ENCODE peak calls at places on chromosomes 1 and 21, in ten cellular contexts. One of them, this sample, is unnamed.

GRCh38 chr1:4603317-4604110 is 50.9 kb upstream of the AJAP1 start:
- DNase-seq in fibroblast of villous mesenchyme: no peak
- DNase-seq in PC-3: peak
- DNase-seq in A673: no peak
- DNase-seq in GM06990: no peak
- DNase-seq in AG10803: no peak
- DNase-seq in HepG2: no peak
- DNase-seq in cardiac muscle cell: no peak
- DNase-seq in Panc1: no peak
- DNase-seq in lower lobe of right lung: no peak
- DNase-seq in this sample: peak

GRCh38 chr1:212566522-212567479 is 41.8 kb upstream of the ATF3 start:
- DNase-seq in fibroblast of villous mesenchyme: peak
- DNase-seq in PC-3: peak
- DNase-seq in A673: peak
- DNase-seq in GM06990: peak
- DNase-seq in AG10803: peak
- DNase-seq in HepG2: peak
- DNase-seq in cardiac muscle cell: no peak
- DNase-seq in Panc1: peak
- DNase-seq in lower lobe of right lung: no peak
- DNase-seq in this sample: peak

GRCh38 chr1:163141556-163141955 is 61.2 kb downstream of the RGS5 start:
- DNase-seq in fibroblast of villous mesenchyme: no peak
- DNase-seq in PC-3: no peak
- DNase-seq in A673: no peak
- DNase-seq in GM06990: no peak
- DNase-seq in AG10803: no peak
- DNase-seq in HepG2: no peak
- DNase-seq in cardiac muscle cell: no peak
- DNase-seq in Panc1: no peak
- DNase-seq in lower lobe of right lung: no peak
- DNase-seq in this sample: no peak

GRCh38 chr1:25914074-25914995 is 8.1 kb upstream of the STMN1 start:
- DNase-seq in fibroblast of villous mesenchyme: no peak
- DNase-seq in PC-3: no peak
- DNase-seq in A673: no peak
- DNase-seq in GM06990: no peak
- DNase-seq in AG10803: peak
- DNase-seq in HepG2: no peak
- DNase-seq in cardiac muscle cell: peak
- DNase-seq in Panc1: no peak
- DNase-seq in lower lobe of right lung: no peak
- DNase-seq in this sample: no peak

GRCh38 chr21:44328242-44328895 is 10.8 kb downstream of the CFAP410 start:
- DNase-seq in fibroblast of villous mesenchyme: no peak
- DNase-seq in PC-3: no peak
- DNase-seq in A673: no peak
- DNase-seq in GM06990: no peak
- DNase-seq in AG10803: no peak
- DNase-seq in HepG2: no peak
- DNase-seq in cardiac muscle cell: no peak
- DNase-seq in Panc1: no peak
- DNase-seq in lower lobe of right lung: no peak
- DNase-seq in this sample: no peak

GRCh38 chr1:3359346-3360157 is 94.9 kb upstream of the ARHGEF16 start:
- DNase-seq in fibroblast of villous mesenchyme: no peak
- DNase-seq in PC-3: peak
- DNase-seq in A673: no peak
- DNase-seq in GM06990: no peak
- DNase-seq in AG10803: no peak
- DNase-seq in HepG2: no peak
- DNase-seq in cardiac muscle cell: no peak
- DNase-seq in Panc1: no peak
- DNase-seq in lower lobe of right lung: no peak
- DNase-seq in this sample: no peak

GRCh38 chr1:3548156-3548893 is 63.0 kb downstream of the MEGF6 start:
- DNase-seq in fibroblast of villous mesenchyme: no peak
- DNase-seq in PC-3: no peak
- DNase-seq in A673: no peak
- DNase-seq in GM06990: no peak
- DNase-seq in AG10803: peak
- DNase-seq in HepG2: no peak
- DNase-seq in cardiac muscle cell: peak
- DNase-seq in Panc1: no peak
- DNase-seq in lower lobe of right lung: no peak
- DNase-seq in this sample: no peak

GRCh38 chr1:31497601-31498000 is 78.7 kb upstream of the TINAGL1 start:
- DNase-seq in fibroblast of villous mesenchyme: no peak
- DNase-seq in PC-3: peak
- DNase-seq in A673: no peak
- DNase-seq in GM06990: no peak
- DNase-seq in AG10803: peak
- DNase-seq in HepG2: no peak
- DNase-seq in cardiac muscle cell: no peak
- DNase-seq in Panc1: no peak
- DNase-seq in lower lobe of right lung: no peak
- DNase-seq in this sample: no peak

GRCh38 chr1:197590687-197591086 is 184.6 kb downstream of the DENND1B start:
- DNase-seq in fibroblast of villous mesenchyme: no peak
- DNase-seq in PC-3: no peak
- DNase-seq in A673: no peak
- DNase-seq in GM06990: no peak
- DNase-seq in AG10803: no peak
- DNase-seq in HepG2: no peak
- DNase-seq in cardiac muscle cell: no peak
- DNase-seq in Panc1: no peak
- DNase-seq in lower lobe of right lung: no peak
- DNase-seq in this sample: no peak

GRCh38 chr1:98940680-98941079 is 64.0 kb downstream of the PLPPR5 start:
- DNase-seq in fibroblast of villous mesenchyme: peak
- DNase-seq in PC-3: peak
- DNase-seq in A673: peak
- DNase-seq in GM06990: no peak
- DNase-seq in AG10803: peak
- DNase-seq in HepG2: no peak
- DNase-seq in cardiac muscle cell: no peak
- DNase-seq in Panc1: no peak
- DNase-seq in lower lobe of right lung: no peak
- DNase-seq in this sample: no peak

GRCh38 chr1:186900539-186901237 is 71.9 kb downstream of the PLA2G4A start:
- DNase-seq in fibroblast of villous mesenchyme: peak
- DNase-seq in PC-3: no peak
- DNase-seq in A673: no peak
- DNase-seq in GM06990: no peak
- DNase-seq in AG10803: no peak
- DNase-seq in HepG2: no peak
- DNase-seq in cardiac muscle cell: no peak
- DNase-seq in Panc1: no peak
- DNase-seq in lower lobe of right lung: no peak
- DNase-seq in this sample: no peak

GRCh38 chr1:226424228-226425003 is 16.5 kb upstream of the PARP1 start:
- DNase-seq in fibroblast of villous mesenchyme: peak
- DNase-seq in PC-3: peak
- DNase-seq in A673: peak
- DNase-seq in GM06990: no peak
- DNase-seq in AG10803: peak
- DNase-seq in HepG2: no peak
- DNase-seq in cardiac muscle cell: peak
- DNase-seq in Panc1: no peak
- DNase-seq in lower lobe of right lung: no peak
- DNase-seq in this sample: no peak

GRCh38 chr1:216075339-216075738 is 347.9 kb downstream of the USH2A start:
- DNase-seq in fibroblast of villous mesenchyme: no peak
- DNase-seq in PC-3: peak
- DNase-seq in A673: no peak
- DNase-seq in GM06990: no peak
- DNase-seq in AG10803: peak
- DNase-seq in HepG2: no peak
- DNase-seq in cardiac muscle cell: no peak
- DNase-seq in Panc1: no peak
- DNase-seq in lower lobe of right lung: no peak
- DNase-seq in this sample: no peak

GRCh38 chr1:162878000-162878596 is 17.1 kb upstream of the CCDC190 start:
- DNase-seq in fibroblast of villous mesenchyme: peak
- DNase-seq in PC-3: peak
- DNase-seq in A673: peak
- DNase-seq in GM06990: no peak
- DNase-seq in AG10803: peak
- DNase-seq in HepG2: peak
- DNase-seq in cardiac muscle cell: peak
- DNase-seq in Panc1: no peak
- DNase-seq in lower lobe of right lung: no peak
- DNase-seq in this sample: no peak

GRCh38 chr21:41777934-41778815 is 11.3 kb upstream of the RIPK4 start:
- DNase-seq in fibroblast of villous mesenchyme: peak
- DNase-seq in PC-3: peak
- DNase-seq in A673: peak
- DNase-seq in GM06990: no peak
- DNase-seq in AG10803: peak
- DNase-seq in HepG2: peak
- DNase-seq in cardiac muscle cell: peak
- DNase-seq in Panc1: no peak
- DNase-seq in lower lobe of right lung: peak
- DNase-seq in this sample: no peak

GRCh38 chr1:158203693-158204457 is 23.2 kb downstream of the CD1D start:
- DNase-seq in fibroblast of villous mesenchyme: peak
- DNase-seq in PC-3: peak
- DNase-seq in A673: peak
- DNase-seq in GM06990: no peak
- DNase-seq in AG10803: peak
- DNase-seq in HepG2: peak
- DNase-seq in cardiac muscle cell: peak
- DNase-seq in Panc1: peak
- DNase-seq in lower lobe of right lung: no peak
- DNase-seq in this sample: peak

GRCh38 chr1:165841582-165842362 is 14.4 kb downstream of the UCK2 start:
- DNase-seq in fibroblast of villous mesenchyme: peak
- DNase-seq in PC-3: peak
- DNase-seq in A673: peak
- DNase-seq in GM06990: no peak
- DNase-seq in AG10803: peak
- DNase-seq in HepG2: peak
- DNase-seq in cardiac muscle cell: no peak
- DNase-seq in Panc1: no peak
- DNase-seq in lower lobe of right lung: no peak
- DNase-seq in this sample: no peak

GRCh38 chr21:41578083-41578482 is 70.1 kb upstream of the TMPRSS2 start:
- DNase-seq in fibroblast of villous mesenchyme: no peak
- DNase-seq in PC-3: no peak
- DNase-seq in A673: no peak
- DNase-seq in GM06990: no peak
- DNase-seq in AG10803: no peak
- DNase-seq in HepG2: no peak
- DNase-seq in cardiac muscle cell: no peak
- DNase-seq in Panc1: no peak
- DNase-seq in lower lobe of right lung: no peak
- DNase-seq in this sample: no peak

DNA sequence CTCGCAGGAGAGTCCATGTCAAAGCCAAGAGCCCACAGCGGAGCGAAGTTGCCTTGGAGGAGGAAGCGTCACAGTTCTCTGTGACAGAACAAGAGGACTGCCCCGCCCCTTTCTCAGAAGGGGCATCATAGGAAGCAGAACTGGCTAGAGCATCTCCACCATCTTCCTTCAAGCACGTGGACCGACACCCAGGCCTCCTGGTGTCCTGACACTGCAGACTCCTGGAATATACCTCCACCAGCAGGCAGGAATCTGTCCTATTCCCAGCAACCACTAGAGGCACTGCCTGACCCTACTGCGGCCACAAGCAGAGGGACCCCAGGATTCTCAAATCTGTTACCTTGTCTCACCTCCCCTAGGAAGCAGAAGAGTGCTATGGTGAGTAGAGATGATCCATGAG is 37.8 kb downstream of the GPA33 start:
- DNase-seq in fibroblast of villous mesenchyme: peak
- DNase-seq in PC-3: peak
- DNase-seq in A673: peak
- DNase-seq in GM06990: no peak
- DNase-seq in AG10803: no peak
- DNase-seq in HepG2: peak
- DNase-seq in cardiac muscle cell: peak
- DNase-seq in Panc1: no peak
- DNase-seq in lower lobe of right lung: no peak
- DNase-seq in this sample: no peak
- TF ChIP-seq CTCF in fibroblast of villous mesenchyme: peak
- TF ChIP-seq CTCF in PC-3: peak
- TF ChIP-seq CTCF in A673: peak
- TF ChIP-seq CTCF in GM06990: peak
- TF ChIP-seq CTCF in AG10803: peak
- TF ChIP-seq CTCF in HepG2: peak
- TF ChIP-seq CTCF in cardiac muscle cell: peak
- TF ChIP-seq CTCF in Panc1: peak
- TF ChIP-seq CTCF in lower lobe of right lung: no peak
- TF ChIP-seq CTCF in this sample: peak

GRCh38 chr1:247112479-247112781 is 8.3 kb upstream of the ZNF669 start:
- DNase-seq in fibroblast of villous mesenchyme: no peak
- DNase-seq in PC-3: peak
- DNase-seq in A673: no peak
- DNase-seq in GM06990: no peak
- DNase-seq in AG10803: no peak
- DNase-seq in HepG2: no peak
- DNase-seq in cardiac muscle cell: no peak
- DNase-seq in Panc1: no peak
- DNase-seq in lower lobe of right lung: no peak
- DNase-seq in this sample: no peak
- H3K4me3 ChIP-seq in fibroblast of villous mesenchyme: peak
- H3K4me3 ChIP-seq in PC-3: peak
- H3K4me3 ChIP-seq in A673: no peak
- H3K4me3 ChIP-seq in GM06990: no peak
- H3K4me3 ChIP-seq in AG10803: peak
- H3K4me3 ChIP-seq in HepG2: peak
- H3K4me3 ChIP-seq in cardiac muscle cell: peak
- H3K4me3 ChIP-seq in Panc1: peak
- H3K4me3 ChIP-seq in lower lobe of right lung: peak
- H3K4me3 ChIP-seq in this sample: peak

DNA sequence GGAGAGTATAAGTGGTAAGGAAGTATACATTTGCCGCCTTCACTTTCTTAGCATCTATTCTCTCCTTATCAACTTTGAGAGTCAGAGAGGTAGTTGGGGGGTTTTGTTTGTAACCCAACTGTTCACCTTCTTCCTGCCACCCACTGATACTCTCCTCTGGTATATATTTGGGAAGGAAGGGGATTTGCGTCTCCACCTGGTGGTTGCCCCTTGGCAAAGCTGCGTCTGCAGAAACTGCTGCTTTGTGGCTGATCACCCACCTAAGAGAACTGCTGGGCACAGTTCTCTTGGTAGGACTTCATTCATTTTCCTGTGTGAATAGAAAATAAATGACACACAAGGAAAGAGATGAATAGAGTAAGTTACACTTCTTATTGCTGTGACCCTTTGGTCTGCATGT is 87.0 kb downstream of the SYT14 start:
- DNase-seq in fibroblast of villous mesenchyme: no peak
- DNase-seq in PC-3: no peak
- DNase-seq in A673: peak
- DNase-seq in GM06990: no peak
- DNase-seq in AG10803: no peak
- DNase-seq in HepG2: no peak
- DNase-seq in cardiac muscle cell: no peak
- DNase-seq in Panc1: no peak
- DNase-seq in lower lobe of right lung: no peak
- DNase-seq in this sample: no peak
- TF ChIP-seq CTCF in fibroblast of villous mesenchyme: no peak
- TF ChIP-seq CTCF in PC-3: peak
- TF ChIP-seq CTCF in A673: peak
- TF ChIP-seq CTCF in GM06990: no peak
- TF ChIP-seq CTCF in AG10803: no peak
- TF ChIP-seq CTCF in HepG2: no peak
- TF ChIP-seq CTCF in cardiac muscle cell: no peak
- TF ChIP-seq CTCF in Panc1: peak
- TF ChIP-seq CTCF in lower lobe of right lung: no peak
- TF ChIP-seq CTCF in this sample: peak

GRCh38 chr1:40981702-40982448 is 2.4 kb downstream of the CTPS1 start:
- DNase-seq in fibroblast of villous mesenchyme: peak
- DNase-seq in PC-3: no peak
- DNase-seq in A673: no peak
- DNase-seq in GM06990: no peak
- DNase-seq in AG10803: peak
- DNase-seq in HepG2: no peak
- DNase-seq in cardiac muscle cell: no peak
- DNase-seq in Panc1: no peak
- DNase-seq in lower lobe of right lung: no peak
- DNase-seq in this sample: no peak
- H3K4me3 ChIP-seq in fibroblast of villous mesenchyme: peak
- H3K4me3 ChIP-seq in PC-3: peak
- H3K4me3 ChIP-seq in A673: peak
- H3K4me3 ChIP-seq in GM06990: peak
- H3K4me3 ChIP-seq in AG10803: peak
- H3K4me3 ChIP-seq in HepG2: no peak
- H3K4me3 ChIP-seq in cardiac muscle cell: no peak
- H3K4me3 ChIP-seq in Panc1: peak
- H3K4me3 ChIP-seq in lower lobe of right lung: peak
- H3K4me3 ChIP-seq in this sample: no peak

This sample was measured in epithelial cell of proximal tubule.